ENCODE peak calls at places on chromosomes 4 and X, in nine cellular contexts. M is tibial nerve, D is lower leg skin, I is spleen, O is A549, G is H54, L is uterus, X is esophagus squamous epithelium, P is sigmoid colon. C is an unnamed sample.

GRCh38 chr4:176792348-176793059 is at the start of gene VEGFC:
- DNase-seq in I (peak; percentile 73), G (no peak), D (peak; percentile 32), P (peak; percentile 72), M (no peak), O (no peak), X (no peak), L (peak; percentile 57), C (peak; percentile 28)

GRCh38 chr4:6011271-6011671 is 7.0 kb downstream of the C4orf50 start:
- DNase-seq in L (no peak), O (no peak), M (no peak), X (no peak), D (no peak), P (no peak), I (no peak), G (no peak), C (no peak)

GRCh38 chrX:152306331-152306730 is 144.8 kb downstream of the GABRA3 start:
- DNase-seq in O (no peak), P (no peak), D (no peak), X (no peak), G (no peak), L (no peak), M (no peak), I (no peak), C (no peak)

GRCh38 chr4:99710020-99710419 is 52.4 kb upstream of the C4orf54 start:
- DNase-seq in M (no peak), D (no peak), P (no peak), O (no peak), X (no peak), L (no peak), I (no peak), G (no peak), C (no peak)

GRCh38 chrX:11591712-11592351 is 73.9 kb downstream of the ARHGAP6 start:
- DNase-seq in P (no peak), D (no peak), O (no peak), L (no peak), I (no peak), X (no peak), M (no peak), G (no peak), C (no peak)

GRCh38 chr4:24213936-24214335 is 324.1 kb upstream of the PPARGC1A start:
- DNase-seq in G (no peak), O (no peak), D (no peak), L (no peak), M (no peak), P (no peak), X (no peak), I (no peak), C (no peak)

GRCh38 chr4:54677416-54677815 is 19.7 kb downstream of the KIT start:
- DNase-seq in G (no peak), L (no peak), M (no peak), I (no peak), X (no peak), P (no peak), D (no peak), O (no peak), C (peak; percentile 13)

GRCh38 chrX:110097920-110098319 is 95.0 kb downstream of the TMEM164 start:
- DNase-seq in I (no peak), P (no peak), O (no peak), D (no peak), X (no peak), M (no peak), G (no peak), L (no peak), C (no peak)

GRCh38 chrX:9902651-9903050 is 64.5 kb upstream of the CLDN34 start:
- DNase-seq in P (no peak), L (no peak), M (no peak), D (no peak), G (no peak), O (no peak), X (no peak), I (no peak), C (no peak)

GRCh38 chr4:2954358-2955185 is 8.6 kb downstream of the NOP14 start:
- DNase-seq in L (no peak), O (no peak), X (no peak), I (peak; percentile 66), D (no peak), G (no peak), P (no peak), M (no peak), C (peak; percentile 70)

GRCh38 chr4:15736514-15737050 is 33.7 kb downstream of the BST1 start:
- DNase-seq in D (no peak), G (no peak), P (no peak), O (no peak), L (no peak), X (no peak), I (no peak), M (no peak), C (no peak)

GRCh38 chrX:335758-336155 is 17.2 kb upstream of the GTPBP6 start:
- DNase-seq in L (no peak), D (no peak), M (no peak), G (no peak), O (no peak), P (peak; percentile 44), X (no peak), I (peak; percentile 65), C (no peak)

GRCh38 chrX:70755850-70756249 is 152.7 kb downstream of the TEX11 start:
- DNase-seq in G (no peak), P (no peak), D (no peak), M (no peak), O (no peak), I (peak; percentile 73), X (no peak), L (no peak), C (no peak)

GRCh38 chr4:159416073-159416472 is 313.2 kb downstream of the RAPGEF2 start:
- DNase-seq in D (no peak), P (no peak), X (no peak), G (no peak), M (no peak), O (no peak), L (no peak), I (no peak), C (no peak)

GRCh38 chrX:9205599-9206223 is 171.8 kb upstream of the FAM9B start:
- DNase-seq in X (no peak), P (no peak), M (no peak), D (no peak), L (no peak), I (no peak), O (no peak), G (no peak), C (no peak)

GRCh38 chr4:144955104-144955503 is 142.9 kb downstream of the ANAPC10 start:
- DNase-seq in L (no peak), X (no peak), D (no peak), M (no peak), I (no peak), O (no peak), P (no peak), G (no peak), C (no peak)

GRCh38 chrX:74248889-74249288 is 55.1 kb upstream of the ZCCHC13 start:
- DNase-seq in G (no peak), D (no peak), P (no peak), O (no peak), I (no peak), M (no peak), L (no peak), X (no peak), C (no peak)

DNA sequence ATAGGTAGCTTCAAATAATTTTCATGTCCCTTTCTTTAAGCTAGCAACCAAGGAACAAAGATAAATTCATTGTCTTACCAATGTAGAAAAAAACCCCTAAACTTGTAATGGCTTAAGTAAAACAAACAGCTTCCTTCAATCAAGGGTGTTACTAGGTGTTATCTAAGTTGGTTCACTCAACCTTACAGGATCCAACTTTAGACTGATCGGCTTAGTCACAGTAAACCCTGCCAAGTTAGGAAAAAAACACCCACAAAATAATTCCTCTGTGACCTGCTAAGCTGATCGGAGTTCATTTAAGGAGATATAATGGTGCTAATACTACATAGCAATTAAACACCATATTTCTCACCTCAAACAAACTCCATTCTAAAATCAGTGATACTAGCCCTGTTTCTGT is 10.1 kb downstream of the AIFM1 start:
- DNase-seq in M (no peak), G (no peak), L (no peak), P (no peak), D (no peak), I (no peak), O (no peak), X (no peak), C (no peak)
- TF ChIP-seq POLR2A in M (no peak), G (no peak), L (no peak), P (no peak), D (no peak), I (no peak), O (no peak), X (no peak), C (no peak)

DNA sequence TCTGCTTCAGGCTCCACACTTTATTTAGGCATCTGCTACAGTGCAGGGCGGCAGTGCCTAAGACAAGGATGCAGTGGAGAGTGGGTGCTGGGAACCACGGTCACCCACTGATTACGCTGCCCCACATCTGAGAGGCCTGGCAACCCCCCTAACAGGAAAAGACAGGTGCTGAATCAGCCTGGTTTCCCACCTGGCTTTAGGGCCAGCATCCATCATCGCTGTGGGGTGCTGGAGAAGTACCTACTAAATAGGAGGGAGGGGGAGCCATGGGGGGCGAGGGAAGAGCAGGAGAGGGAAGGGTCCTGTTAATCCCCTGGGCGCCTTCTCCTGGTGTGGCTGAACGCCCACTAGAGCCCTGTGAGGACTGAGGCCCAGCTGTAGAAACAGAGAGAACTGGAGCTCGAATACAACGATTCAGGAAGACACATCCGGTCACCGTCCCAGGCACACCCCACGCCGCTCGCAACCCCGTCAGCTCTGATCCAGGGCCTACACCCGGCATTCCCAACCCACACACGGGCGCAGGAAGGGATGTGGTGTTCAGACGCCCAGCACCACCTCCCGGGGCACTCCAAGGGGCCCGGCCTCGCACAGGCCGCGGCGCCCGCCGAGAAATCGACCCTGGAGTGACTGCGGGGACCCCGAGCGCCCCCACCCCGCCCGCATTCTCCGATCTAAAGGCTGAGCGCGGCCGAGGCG is 554 bp downstream of the DCTD start:
- DNase-seq in L (peak; percentile 63), X (peak; percentile 38), O (peak; percentile 20), M (peak; percentile 47), P (peak; percentile 84), G (peak; percentile 50), I (peak; percentile 91), D (peak; percentile 24), C (peak; percentile 65)
- TF ChIP-seq POLR2A in L (no peak), X (no peak), O (no peak), M (no peak), P (no peak), G (no peak), I (no peak), D (no peak), C (no peak)

GRCh38 chr4:38857354-38858096 is 908 bp upstream of the TLR6 start:
- DNase-seq in X (peak; percentile 12), L (peak; percentile 74), I (no peak), M (peak; percentile 47), P (no peak), O (peak; percentile 67), D (peak; percentile 66), G (peak; percentile 40), C (no peak)
- TF ChIP-seq POLR2A in X (no peak), L (no peak), I (no peak), M (no peak), P (no peak), O (no peak), D (no peak), G (peak; percentile 20), C (peak; percentile 11)

GRCh38 chr4:41656572-41657301 is 91.8 kb downstream of the PHOX2B start:
- DNase-seq in D (no peak), I (no peak), O (no peak), P (no peak), X (no peak), L (no peak), M (no peak), G (no peak), C (no peak)
- TF ChIP-seq POLR2A in D (no peak), I (no peak), O (no peak), P (no peak), X (no peak), L (no peak), M (no peak), G (no peak), C (no peak)

GRCh38 chrX:24693453-24694202 is at the start of gene POLA1:
- DNase-seq in L (peak; percentile 94), G (peak; percentile 36), D (peak; percentile 88), M (peak; percentile 78), I (peak; percentile 91), P (peak; percentile 96), X (peak; percentile 14), O (peak; percentile 84), C (peak; percentile 95)
- TF ChIP-seq POLR2A in L (no peak), G (peak; percentile 14), D (no peak), M (no peak), I (no peak), P (no peak), X (no peak), O (peak; percentile 45), C (peak; percentile 61)

C was measured in erythroblast.